ENCODE peak calls at places on chromosomes 7 and 10, in seven cellular contexts. H, Z, X, V, S, J and L are unnamed samples.

GRCh38 chr10:79229830-79230562 is 117.3 kb upstream of the PPIF start:
- DNase-seq in H (no peak), Z (no peak), X (no peak), V (no peak), S (no peak), J (no peak), L (no peak)

GRCh38 chr7:32588657-32589056 is 93.4 kb downstream of the AVL9 start:
- DNase-seq in H (peak; percentile 71), Z (peak; percentile 16), X (no peak), V (no peak), S (no peak), J (peak; percentile 67), L (no peak)

GRCh38 chr7:98930921-98931320 is 52.6 kb downstream of the TRRAP start:
- DNase-seq in H (no peak), Z (no peak), X (no peak), V (no peak), S (no peak), J (no peak), L (no peak)

GRCh38 chr7:77348371-77348813 is 67.8 kb downstream of the GSAP start:
- DNase-seq in H (no peak), Z (no peak), X (no peak), V (no peak), S (no peak), J (peak; percentile 55), L (no peak)

GRCh38 chr7:47492720-47493119 is 89.2 kb downstream of the TNS3 start:
- DNase-seq in H (no peak), Z (no peak), X (no peak), V (no peak), S (peak; percentile 98), J (no peak), L (no peak)

GRCh38 chr7:129434846-129435318 is 650 bp downstream of the STRIP2 start:
- DNase-seq in H (peak; percentile 41), Z (no peak), X (no peak), V (no peak), S (peak; percentile 28), J (no peak), L (peak; percentile 18)

GRCh38 chr7:39845011-39845410 is 105.0 kb upstream of the CDK13 start:
- DNase-seq in H (peak; percentile 43), Z (no peak), X (no peak), V (no peak), S (no peak), J (no peak), L (no peak)

GRCh38 chr7:156491435-156491834 is 149.1 kb upstream of the RNF32 start:
- DNase-seq in H (no peak), Z (no peak), X (no peak), V (no peak), S (no peak), J (no peak), L (no peak)

GRCh38 chr10:110410329-110411046 is 87.2 kb upstream of the DUSP5 start:
- DNase-seq in H (peak; percentile 95), Z (no peak), X (no peak), V (no peak), S (no peak), J (peak; percentile 86), L (no peak)

GRCh38 chr10:593016-593415 is 96.5 kb downstream of the DIP2C start:
- DNase-seq in H (no peak), Z (no peak), X (no peak), V (no peak), S (no peak), J (no peak), L (no peak)

GRCh38 chr10:48448796-48449195 is 142.3 kb downstream of the MAPK8 start:
- DNase-seq in H (peak; percentile 80), Z (no peak), X (no peak), V (no peak), S (no peak), J (no peak), L (peak; percentile 7)

GRCh38 chr7:96998333-96998732 is 7.0 kb upstream of the DLX6 start:
- DNase-seq in H (no peak), Z (no peak), X (no peak), V (no peak), S (no peak), J (no peak), L (peak; percentile 6)

GRCh38 chr7:100752994-100753393 is 19.6 kb downstream of the ZAN start:
- DNase-seq in H (no peak), Z (no peak), X (no peak), V (no peak), S (no peak), J (no peak), L (no peak)

GRCh38 chr10:102150970-102151773 is 1.0 kb upstream of the NOLC1 start:
- DNase-seq in H (peak; percentile 50), Z (no peak), X (no peak), V (no peak), S (no peak), J (no peak), L (no peak)

GRCh38 chr7:42226354-42226941 is 10.6 kb downstream of the GLI3 start:
- DNase-seq in H (no peak), Z (no peak), X (no peak), V (no peak), S (no peak), J (no peak), L (no peak)

GRCh38 chr10:112959207-112959838 is 9.3 kb downstream of the TCF7L2 start:
- DNase-seq in H (no peak), Z (no peak), X (no peak), V (no peak), S (no peak), J (no peak), L (no peak)

GRCh38 chr7:158270106-158270775 is 317.4 kb downstream of the PTPRN2 start:
- DNase-seq in H (no peak), Z (no peak), X (no peak), V (no peak), S (no peak), J (no peak), L (no peak)

GRCh38 chr10:103491729-103492364 is 1.7 kb upstream of the NEURL1 start:
- DNase-seq in H (peak; percentile 93), Z (no peak), X (no peak), V (peak; percentile 90), S (no peak), J (peak; percentile 33), L (no peak)

GRCh38 chr10:70590663-70591416 is 11.7 kb downstream of the PRF1 start:
- DNase-seq in H (no peak), Z (no peak), X (no peak), V (no peak), S (no peak), J (no peak), L (no peak)

GRCh38 chr10:35606423-35606822 is 1.3 kb downstream of the GJD4 start:
- DNase-seq in H (peak; percentile 22), Z (no peak), X (no peak), V (no peak), S (no peak), J (peak; percentile 55), L (no peak)

GRCh38 chr10:11875499-11876281 is 52.5 kb downstream of the PROSER2 start:
- DNase-seq in H (peak; percentile 93), Z (no peak), X (no peak), V (no peak), S (no peak), J (peak; percentile 77), L (peak; percentile 46)

GRCh38 chr10:24097771-24098207 is 111.1 kb upstream of the KIAA1217 start:
- DNase-seq in H (no peak), Z (no peak), X (no peak), V (no peak), S (no peak), J (no peak), L (no peak)

GRCh38 chr7:152292897-152293296 is 142.9 kb downstream of the KMT2C start:
- DNase-seq in H (no peak), Z (no peak), X (no peak), V (no peak), S (no peak), J (no peak), L (no peak)

GRCh38 chr10:122126763-122127659 is 138.0 kb downstream of the TACC2 start:
- DNase-seq in H (peak; percentile 90), Z (no peak), X (no peak), V (no peak), S (no peak), J (peak; percentile 76), L (no peak)

GRCh38 chr10:89668391-89669180 is 23.5 kb upstream of the PANK1 start:
- DNase-seq in H (no peak), Z (no peak), X (no peak), V (no peak), S (no peak), J (no peak), L (no peak)

GRCh38 chr10:76453997-76454396 is 1022.6 kb downstream of the LRMDA start:
- DNase-seq in H (no peak), Z (no peak), X (no peak), V (no peak), S (no peak), J (no peak), L (no peak)

GRCh38 chr10:119871881-119872609 is 598 bp downstream of the MCMBP start:
- DNase-seq in H (peak; percentile 67), Z (peak; percentile 41), X (peak; percentile 52), V (peak; percentile 40), S (peak; percentile 54), J (no peak), L (no peak)

GRCh38 chr10:111455776-111456426 is 379.1 kb downstream of the ADRA2A start:
- DNase-seq in H (peak; percentile 14), Z (no peak), X (no peak), V (no peak), S (no peak), J (no peak), L (no peak)

GRCh38 chr7:77467453-77467852 is 51.3 kb upstream of the GSAP start:
- DNase-seq in H (no peak), Z (no peak), X (no peak), V (no peak), S (no peak), J (no peak), L (no peak)

GRCh38 chr10:80946957-80947722 is 409.4 kb downstream of the SH2D4B start:
- DNase-seq in H (no peak), Z (no peak), X (no peak), V (no peak), S (no peak), J (no peak), L (no peak)

GRCh38 chr7:81079736-81080135 is 160.9 kb upstream of the SEMA3C start:
- DNase-seq in H (no peak), Z (no peak), X (no peak), V (no peak), S (no peak), J (no peak), L (no peak)

GRCh38 chr10:68988530-68989316 is at the start of gene KIFBP:
- DNase-seq in H (peak; percentile 97), Z (peak; percentile 80), X (peak; percentile 97), V (peak; percentile 97), S (peak; percentile 97), J (peak; percentile 98), L (peak; percentile 88)

GRCh38 chr7:128084896-128085608 is 53.8 kb upstream of the LRRC4 start:
- DNase-seq in H (peak; percentile 35), Z (no peak), X (no peak), V (no peak), S (peak; percentile 86), J (no peak), L (no peak)

GRCh38 chr7:65342723-65343629 is 30.7 kb upstream of the ZNF92 start:
- DNase-seq in H (no peak), Z (no peak), X (no peak), V (no peak), S (no peak), J (no peak), L (no peak)

GRCh38 chr7:21850531-21851285 is 95.0 kb downstream of the CDCA7L start:
- DNase-seq in H (no peak), Z (no peak), X (no peak), V (no peak), S (no peak), J (peak; percentile 11), L (no peak)